ENCODE peak calls at places on chromosome 20, in ten cellular contexts. O is heart left ventricle; E is aorta; M is NCI-H1105; C is iPS-NIHi11; Q is fibroblast of gingiva; R is stimulated activated CD4-positive, alpha-beta T cell treated with anti-CD3 and anti-CD28 coated beads, Interleukin-4, amount 100 ng/mL, for 1 hour; L is left colon; D is NK-92 treated with Interleukin-12 subunit alpha and Interleukin-12 subunit beta, amount 100 ng/mL, for 24 hours; W is astrocyte of the hippocampus. U is an unnamed sample.

GRCh38 chr20:17498641-17499040 is 32.5 kb downstream of the BFSP1 start:
- DNase-seq in O (no peak), E (no peak), M (no peak), C (no peak), Q (no peak), R (no peak), L (no peak), D (no peak), W (no peak), U (no peak)

GRCh38 chr20:35144694-35145093 is 2.4 kb downstream of the EDEM2 start:
- DNase-seq in O (no peak), E (no peak), M (no peak), C (no peak), Q (no peak), R (no peak), L (no peak), D (no peak), W (no peak), U (no peak)

GRCh38 chr20:32278199-32278643 is 770 bp downstream of the KIF3B start:
- DNase-seq in O (no peak), E (no peak), M (no peak), C (no peak), Q (no peak), R (peak; percentile 7), L (no peak), D (no peak), W (no peak), U (no peak)

GRCh38 chr20:34171640-34172039 is 59.6 kb upstream of the EIF2S2 start:
- DNase-seq in O (no peak), E (no peak), M (no peak), C (no peak), Q (no peak), R (no peak), L (no peak), D (no peak), W (no peak), U (no peak)

GRCh38 chr20:53623454-53624206 is 30.0 kb upstream of the ZNF217 start:
- DNase-seq in O (peak; percentile 74), E (peak; percentile 81), M (no peak), C (peak; percentile 62), Q (peak; percentile 74), R (peak; percentile 42), L (peak; percentile 73), D (peak; percentile 50), W (peak; percentile 84), U (peak; percentile 80)

GRCh38 chr20:56778765-56779195 is 149.7 kb downstream of the TFAP2C start:
- DNase-seq in O (peak; percentile 50), E (no peak), M (no peak), C (no peak), Q (peak; percentile 47), R (no peak), L (no peak), D (no peak), W (peak; percentile 60), U (peak; percentile 53)

GRCh38 chr20:61510778-61511330 is 258.8 kb downstream of the CDH4 start:
- DNase-seq in O (no peak), E (peak; percentile 23), M (no peak), C (no peak), Q (no peak), R (peak; percentile 5), L (no peak), D (no peak), W (no peak), U (no peak)

GRCh38 chr20:2302369-2302768 is 6.6 kb downstream of the TGM3 start:
- DNase-seq in O (no peak), E (no peak), M (no peak), C (peak; percentile 29), Q (no peak), R (no peak), L (no peak), D (no peak), W (no peak), U (no peak)

GRCh38 chr20:15637971-15638754 is 935.1 kb downstream of the KIF16B start:
- DNase-seq in O (no peak), E (no peak), M (peak; percentile 30), C (peak; percentile 44), Q (no peak), R (no peak), L (no peak), D (no peak), W (peak; percentile 60), U (no peak)

GRCh38 chr20:50329981-50330503 is 139.4 kb downstream of the CEBPB start:
- DNase-seq in O (no peak), E (peak; percentile 3), M (no peak), C (no peak), Q (no peak), R (no peak), L (no peak), D (no peak), W (no peak), U (no peak)

GRCh38 chr20:4006640-4007039 is 8.7 kb downstream of the RNF24 start:
- DNase-seq in O (peak; percentile 73), E (no peak), M (no peak), C (no peak), Q (peak; percentile 95), R (no peak), L (no peak), D (no peak), W (peak; percentile 84), U (peak; percentile 33)

GRCh38 chr20:59805786-59806577 is 127.5 kb downstream of the SYCP2 start:
- DNase-seq in O (no peak), E (peak; percentile 67), M (no peak), C (no peak), Q (no peak), R (no peak), L (no peak), D (no peak), W (no peak), U (no peak)

GRCh38 chr20:53712212-53712977 is 118.8 kb upstream of the ZNF217 start:
- DNase-seq in O (no peak), E (no peak), M (peak; percentile 70), C (no peak), Q (no peak), R (no peak), L (no peak), D (no peak), W (no peak), U (no peak)

GRCh38 chr20:58219342-58219700 is 9.1 kb downstream of the ANKRD60 start:
- DNase-seq in O (no peak), E (no peak), M (no peak), C (no peak), Q (peak; percentile 33), R (no peak), L (no peak), D (peak; percentile 36), W (no peak), U (peak; percentile 90)

GRCh38 chr20:46350201-46350985 is 42.1 kb upstream of the CDH22 start:
- DNase-seq in O (no peak), E (no peak), M (no peak), C (peak; percentile 36), Q (peak; percentile 84), R (no peak), L (no peak), D (no peak), W (peak; percentile 96), U (peak; percentile 94)

GRCh38 chr20:37406010-37406998 is 60.4 kb downstream of the SRC start:
- DNase-seq in O (no peak), E (peak; percentile 84), M (peak; percentile 66), C (peak; percentile 92), Q (no peak), R (peak; percentile 51), L (peak; percentile 37), D (peak; percentile 14), W (peak; percentile 69), U (no peak)

GRCh38 chr20:10671850-10672578 is 1.8 kb downstream of the JAG1 start:
- DNase-seq in O (peak; percentile 81), E (peak; percentile 88), M (peak; percentile 38), C (peak; percentile 19), Q (peak; percentile 76), R (no peak), L (peak; percentile 77), D (no peak), W (peak; percentile 79), U (peak; percentile 80)

GRCh38 chr20:17682889-17683198 is 802 bp upstream of the RRBP1 start:
- DNase-seq in O (no peak), E (no peak), M (no peak), C (no peak), Q (no peak), R (no peak), L (no peak), D (no peak), W (no peak), U (no peak)

GRCh38 chr20:51456511-51457280 is 85.8 kb downstream of the NFATC2 start:
- DNase-seq in O (peak; percentile 96), E (peak; percentile 98), M (peak; percentile 95), C (peak; percentile 77), Q (peak; percentile 95), R (no peak), L (peak; percentile 91), D (no peak), W (peak; percentile 99), U (peak; percentile 99)

GRCh38 chr20:23350855-23351838 is 556 bp downstream of the NXT1 start:
- DNase-seq in O (peak; percentile 59), E (peak; percentile 82), M (peak; percentile 28), C (peak; percentile 31), Q (no peak), R (peak; percentile 66), L (peak; percentile 73), D (peak; percentile 54), W (peak; percentile 65), U (no peak)

GRCh38 chr20:58293453-58293852 is 16.1 kb upstream of the RAB22A start:
- DNase-seq in O (peak; percentile 41), E (no peak), M (no peak), C (peak; percentile 73), Q (no peak), R (no peak), L (no peak), D (no peak), W (peak; percentile 42), U (no peak)

GRCh38 chr20:51750037-51750769 is 18.0 kb downstream of the ATP9A start:
- DNase-seq in O (peak; percentile 82), E (peak; percentile 93), M (no peak), C (peak; percentile 55), Q (peak; percentile 98), R (peak; percentile 38), L (peak; percentile 80), D (no peak), W (peak; percentile 92), U (peak; percentile 97)

GRCh38 chr20:32205502-32206382 is 1.8 kb downstream of the PLAGL2 start:
- DNase-seq in O (no peak), E (no peak), M (no peak), C (no peak), Q (peak; percentile 34), R (no peak), L (no peak), D (no peak), W (no peak), U (no peak)

GRCh38 chr20:46000571-46001145 is 8.1 kb upstream of the MMP9 start:
- DNase-seq in O (no peak), E (no peak), M (no peak), C (no peak), Q (no peak), R (no peak), L (no peak), D (no peak), W (no peak), U (no peak)

GRCh38 chr20:47509685-47510084 is 8.0 kb downstream of the NCOA3 start:
- DNase-seq in O (no peak), E (no peak), M (no peak), C (no peak), Q (no peak), R (no peak), L (no peak), D (no peak), W (no peak), U (no peak)